ENCODE peak calls at places on chromosomes 5 and 9, in six cellular contexts. One of them, this sample, is unnamed.

GRCh38 chr5:161001604-161002003 is 149.6 kb upstream of the ATP10B start:
- DNase-seq in stimulated activated CD8-positive, alpha-beta memory T cell treated with anti-CD3 and anti-CD28 coated beads, Interleukin-12 subunit alpha, Interleukin-12 subunit beta, amount 100 ng/mL, for 4 hours: no peak
- DNase-seq in activated CD8-positive, alpha-beta T cell treated with anti-CD3 and anti-CD28 coated beads for 36 hours: no peak
- DNase-seq in T-helper 2 cell: no peak
- DNase-seq in Caki2: no peak
- DNase-seq in activated CD4-positive, alpha-beta T cell treated with anti-CD3 and anti-CD28 coated beads, Interleukin-2, amount 50 U/mL, for 1 hour: no peak
- DNase-seq in this sample: no peak

GRCh38 chr9:136722093-136722968 is 10.0 kb downstream of the DIPK1B start:
- DNase-seq in stimulated activated CD8-positive, alpha-beta memory T cell treated with anti-CD3 and anti-CD28 coated beads, Interleukin-12 subunit alpha, Interleukin-12 subunit beta, amount 100 ng/mL, for 4 hours: no peak
- DNase-seq in activated CD8-positive, alpha-beta T cell treated with anti-CD3 and anti-CD28 coated beads for 36 hours: no peak
- DNase-seq in T-helper 2 cell: no peak
- DNase-seq in Caki2: no peak
- DNase-seq in activated CD4-positive, alpha-beta T cell treated with anti-CD3 and anti-CD28 coated beads, Interleukin-2, amount 50 U/mL, for 1 hour: no peak
- DNase-seq in this sample: no peak

GRCh38 chr5:84113246-84114118 is 271.2 kb downstream of the EDIL3 start:
- DNase-seq in stimulated activated CD8-positive, alpha-beta memory T cell treated with anti-CD3 and anti-CD28 coated beads, Interleukin-12 subunit alpha, Interleukin-12 subunit beta, amount 100 ng/mL, for 4 hours: no peak
- DNase-seq in activated CD8-positive, alpha-beta T cell treated with anti-CD3 and anti-CD28 coated beads for 36 hours: no peak
- DNase-seq in T-helper 2 cell: no peak
- DNase-seq in Caki2: no peak
- DNase-seq in activated CD4-positive, alpha-beta T cell treated with anti-CD3 and anti-CD28 coated beads, Interleukin-2, amount 50 U/mL, for 1 hour: no peak
- DNase-seq in this sample: no peak

GRCh38 chr9:36163049-36163839 is 5.9 kb upstream of the CCIN start:
- DNase-seq in stimulated activated CD8-positive, alpha-beta memory T cell treated with anti-CD3 and anti-CD28 coated beads, Interleukin-12 subunit alpha, Interleukin-12 subunit beta, amount 100 ng/mL, for 4 hours: no peak
- DNase-seq in activated CD8-positive, alpha-beta T cell treated with anti-CD3 and anti-CD28 coated beads for 36 hours: no peak
- DNase-seq in T-helper 2 cell: no peak
- DNase-seq in Caki2: peak
- DNase-seq in activated CD4-positive, alpha-beta T cell treated with anti-CD3 and anti-CD28 coated beads, Interleukin-2, amount 50 U/mL, for 1 hour: no peak
- DNase-seq in this sample: no peak

GRCh38 chr9:131237931-131238401 is 38.3 kb downstream of the FAM78A start:
- DNase-seq in stimulated activated CD8-positive, alpha-beta memory T cell treated with anti-CD3 and anti-CD28 coated beads, Interleukin-12 subunit alpha, Interleukin-12 subunit beta, amount 100 ng/mL, for 4 hours: peak
- DNase-seq in activated CD8-positive, alpha-beta T cell treated with anti-CD3 and anti-CD28 coated beads for 36 hours: peak
- DNase-seq in T-helper 2 cell: peak
- DNase-seq in Caki2: no peak
- DNase-seq in activated CD4-positive, alpha-beta T cell treated with anti-CD3 and anti-CD28 coated beads, Interleukin-2, amount 50 U/mL, for 1 hour: peak
- DNase-seq in this sample: peak

GRCh38 chr5:125992050-125992449 is 431.2 kb upstream of the GRAMD2B start:
- DNase-seq in stimulated activated CD8-positive, alpha-beta memory T cell treated with anti-CD3 and anti-CD28 coated beads, Interleukin-12 subunit alpha, Interleukin-12 subunit beta, amount 100 ng/mL, for 4 hours: no peak
- DNase-seq in activated CD8-positive, alpha-beta T cell treated with anti-CD3 and anti-CD28 coated beads for 36 hours: no peak
- DNase-seq in T-helper 2 cell: no peak
- DNase-seq in Caki2: no peak
- DNase-seq in activated CD4-positive, alpha-beta T cell treated with anti-CD3 and anti-CD28 coated beads, Interleukin-2, amount 50 U/mL, for 1 hour: no peak
- DNase-seq in this sample: no peak

GRCh38 chr5:16656561-16657191 is 39.9 kb upstream of the RETREG1 start:
- DNase-seq in stimulated activated CD8-positive, alpha-beta memory T cell treated with anti-CD3 and anti-CD28 coated beads, Interleukin-12 subunit alpha, Interleukin-12 subunit beta, amount 100 ng/mL, for 4 hours: no peak
- DNase-seq in activated CD8-positive, alpha-beta T cell treated with anti-CD3 and anti-CD28 coated beads for 36 hours: no peak
- DNase-seq in T-helper 2 cell: no peak
- DNase-seq in Caki2: no peak
- DNase-seq in activated CD4-positive, alpha-beta T cell treated with anti-CD3 and anti-CD28 coated beads, Interleukin-2, amount 50 U/mL, for 1 hour: no peak
- DNase-seq in this sample: no peak

GRCh38 chr5:11293523-11293922 is 532.5 kb upstream of the DAP start:
- DNase-seq in stimulated activated CD8-positive, alpha-beta memory T cell treated with anti-CD3 and anti-CD28 coated beads, Interleukin-12 subunit alpha, Interleukin-12 subunit beta, amount 100 ng/mL, for 4 hours: no peak
- DNase-seq in activated CD8-positive, alpha-beta T cell treated with anti-CD3 and anti-CD28 coated beads for 36 hours: no peak
- DNase-seq in T-helper 2 cell: no peak
- DNase-seq in Caki2: no peak
- DNase-seq in activated CD4-positive, alpha-beta T cell treated with anti-CD3 and anti-CD28 coated beads, Interleukin-2, amount 50 U/mL, for 1 hour: no peak
- DNase-seq in this sample: no peak

GRCh38 chr5:127492854-127493738 is 24.3 kb upstream of the PRRC1 start:
- DNase-seq in stimulated activated CD8-positive, alpha-beta memory T cell treated with anti-CD3 and anti-CD28 coated beads, Interleukin-12 subunit alpha, Interleukin-12 subunit beta, amount 100 ng/mL, for 4 hours: no peak
- DNase-seq in activated CD8-positive, alpha-beta T cell treated with anti-CD3 and anti-CD28 coated beads for 36 hours: no peak
- DNase-seq in T-helper 2 cell: no peak
- DNase-seq in Caki2: peak
- DNase-seq in activated CD4-positive, alpha-beta T cell treated with anti-CD3 and anti-CD28 coated beads, Interleukin-2, amount 50 U/mL, for 1 hour: no peak
- DNase-seq in this sample: no peak

GRCh38 chr9:106333487-106333886 is 529.5 kb upstream of the ZNF462 start:
- DNase-seq in stimulated activated CD8-positive, alpha-beta memory T cell treated with anti-CD3 and anti-CD28 coated beads, Interleukin-12 subunit alpha, Interleukin-12 subunit beta, amount 100 ng/mL, for 4 hours: no peak
- DNase-seq in activated CD8-positive, alpha-beta T cell treated with anti-CD3 and anti-CD28 coated beads for 36 hours: no peak
- DNase-seq in T-helper 2 cell: no peak
- DNase-seq in Caki2: no peak
- DNase-seq in activated CD4-positive, alpha-beta T cell treated with anti-CD3 and anti-CD28 coated beads, Interleukin-2, amount 50 U/mL, for 1 hour: no peak
- DNase-seq in this sample: no peak

GRCh38 chr5:90347462-90347861 is 62.1 kb downstream of the CETN3 start:
- DNase-seq in stimulated activated CD8-positive, alpha-beta memory T cell treated with anti-CD3 and anti-CD28 coated beads, Interleukin-12 subunit alpha, Interleukin-12 subunit beta, amount 100 ng/mL, for 4 hours: no peak
- DNase-seq in activated CD8-positive, alpha-beta T cell treated with anti-CD3 and anti-CD28 coated beads for 36 hours: no peak
- DNase-seq in T-helper 2 cell: no peak
- DNase-seq in Caki2: no peak
- DNase-seq in activated CD4-positive, alpha-beta T cell treated with anti-CD3 and anti-CD28 coated beads, Interleukin-2, amount 50 U/mL, for 1 hour: no peak
- DNase-seq in this sample: no peak